ENCODE peak calls at places on chromosomes 1 and 21, in ten cellular contexts. P is neural crest cell, O is Peyer's patch, A is nephron progenitor cell, W is progenitor cell of endocrine pancreas, V is GM23338, X is uterus, N is GM20000, D is adrenal gland, B is lower leg skin. J is an unnamed sample.

GRCh38 chr1:110155878-110156522 is 5.7 kb downstream of the SLC6A17 start:
- DNase-seq in P (peak), O (peak), A (peak), W (peak), V (peak), X (peak), N (peak), D (peak), B (no peak), J (peak)

GRCh38 chr1:48208251-48208650 is 14.3 kb upstream of the SLC5A9 start:
- DNase-seq in P (no peak), O (no peak), A (no peak), W (no peak), V (peak), X (no peak), N (no peak), D (no peak), B (no peak), J (no peak)

GRCh38 chr1:59298178-59298583 is 1.3 kb downstream of the FGGY start:
- DNase-seq in P (no peak), O (no peak), A (no peak), W (no peak), V (no peak), X (peak), N (no peak), D (no peak), B (peak), J (no peak)

GRCh38 chr1:227192163-227192562 is 126.1 kb downstream of the CDC42BPA start:
- DNase-seq in P (no peak), O (no peak), A (no peak), W (no peak), V (peak), X (peak), N (peak), D (peak), B (peak), J (no peak)

GRCh38 chr1:233240839-233241682 is 54.5 kb downstream of the PCNX2 start:
- DNase-seq in P (peak), O (peak), A (peak), W (peak), V (peak), X (peak), N (peak), D (peak), B (peak), J (no peak)

GRCh38 chr1:39102537-39103320 is 76.6 kb downstream of the NDUFS5 start:
- DNase-seq in P (peak), O (no peak), A (peak), W (no peak), V (peak), X (no peak), N (peak), D (peak), B (peak), J (no peak)

GRCh38 chr1:201302168-201302896 is 19.0 kb downstream of the PKP1 start:
- DNase-seq in P (no peak), O (no peak), A (no peak), W (no peak), V (no peak), X (no peak), N (no peak), D (no peak), B (peak), J (no peak)

GRCh38 chr1:32454726-32455125 is 10.1 kb upstream of the ZBTB8B start:
- DNase-seq in P (no peak), O (no peak), A (no peak), W (no peak), V (no peak), X (no peak), N (no peak), D (peak), B (no peak), J (no peak)

GRCh38 chr1:157140068-157140588 is 1.9 kb upstream of the ETV3 start:
- DNase-seq in P (no peak), O (no peak), A (no peak), W (no peak), V (peak), X (no peak), N (no peak), D (no peak), B (no peak), J (no peak)

GRCh38 chr1:205577874-205578658 is 53.7 kb downstream of the ELK4 start:
- DNase-seq in P (no peak), O (no peak), A (no peak), W (no peak), V (no peak), X (no peak), N (no peak), D (no peak), B (no peak), J (peak)

GRCh38 chr1:10626781-10627410 is 152.1 kb downstream of the PEX14 start:
- DNase-seq in P (no peak), O (no peak), A (no peak), W (no peak), V (no peak), X (peak), N (no peak), D (no peak), B (no peak), J (no peak)

GRCh38 chr1:52674497-52675384 is 23.4 kb downstream of the COA7 start:
- DNase-seq in P (no peak), O (no peak), A (no peak), W (no peak), V (peak), X (no peak), N (no peak), D (no peak), B (no peak), J (no peak)

GRCh38 chr1:211511947-211512346 is 20.0 kb upstream of the RD3 start:
- DNase-seq in P (no peak), O (no peak), A (no peak), W (no peak), V (no peak), X (no peak), N (no peak), D (no peak), B (no peak), J (no peak)

GRCh38 chr1:24830680-24831272 is 85.5 kb downstream of the CLIC4 start:
- DNase-seq in P (no peak), O (no peak), A (no peak), W (no peak), V (peak), X (no peak), N (peak), D (no peak), B (no peak), J (no peak)

GRCh38 chr1:112522621-112523020 is 13.9 kb downstream of the WNT2B start:
- DNase-seq in P (no peak), O (no peak), A (no peak), W (no peak), V (no peak), X (no peak), N (no peak), D (no peak), B (no peak), J (no peak)

GRCh38 chr1:158951956-158952355 is 20.6 kb downstream of the PYHIN1 start:
- DNase-seq in P (no peak), O (no peak), A (no peak), W (no peak), V (no peak), X (no peak), N (peak), D (no peak), B (no peak), J (no peak)

GRCh38 chr1:205925730-205926129 is 17.5 kb downstream of the SLC26A9 start:
- DNase-seq in P (no peak), O (no peak), A (no peak), W (no peak), V (no peak), X (peak), N (no peak), D (no peak), B (no peak), J (no peak)

GRCh38 chr1:158998781-158999161 is 10.9 kb upstream of the IFI16 start:
- DNase-seq in P (peak), O (peak), A (peak), W (no peak), V (peak), X (peak), N (peak), D (peak), B (peak), J (no peak)

GRCh38 chr1:204080163-204080903 is 7.4 kb downstream of the SOX13 start:
- DNase-seq in P (no peak), O (peak), A (peak), W (peak), V (peak), X (peak), N (no peak), D (peak), B (peak), J (no peak)

GRCh38 chr1:24091971-24092482 is 19.9 kb downstream of the MYOM3 start:
- DNase-seq in P (no peak), O (peak), A (no peak), W (no peak), V (no peak), X (no peak), N (no peak), D (no peak), B (no peak), J (no peak)

GRCh38 chr1:52139817-52140540 is 1.9 kb upstream of the ZFYVE9 start:
- DNase-seq in P (no peak), O (no peak), A (no peak), W (no peak), V (no peak), X (no peak), N (peak), D (no peak), B (peak), J (no peak)

GRCh38 chr1:169475806-169476205 is 9.9 kb downstream of the SLC19A2 start:
- DNase-seq in P (no peak), O (no peak), A (no peak), W (no peak), V (no peak), X (no peak), N (no peak), D (no peak), B (no peak), J (no peak)

GRCh38 chr1:14117700-14118099 is 417.7 kb downstream of the PRDM2 start:
- DNase-seq in P (no peak), O (no peak), A (no peak), W (no peak), V (no peak), X (no peak), N (no peak), D (no peak), B (no peak), J (no peak)

GRCh38 chr1:243726792-243727502 is 123.1 kb downstream of the AKT3 start:
- DNase-seq in P (no peak), O (no peak), A (no peak), W (no peak), V (no peak), X (no peak), N (no peak), D (no peak), B (no peak), J (no peak)

GRCh38 chr1:153531638-153532037 is 4.2 kb downstream of the S100A6 start:
- DNase-seq in P (no peak), O (no peak), A (no peak), W (no peak), V (no peak), X (no peak), N (no peak), D (no peak), B (no peak), J (no peak)

GRCh38 chr1:97334454-97334853 is 586.4 kb downstream of the DPYD start:
- DNase-seq in P (no peak), O (no peak), A (no peak), W (no peak), V (no peak), X (no peak), N (no peak), D (no peak), B (no peak), J (no peak)

GRCh38 chr1:69567847-69568434 is at the start of gene LRRC7:
- DNase-seq in P (peak), O (peak), A (peak), W (peak), V (peak), X (no peak), N (peak), D (no peak), B (no peak), J (no peak)

GRCh38 chr1:243818978-243819377 is 31.1 kb downstream of the AKT3 start:
- DNase-seq in P (no peak), O (no peak), A (no peak), W (no peak), V (no peak), X (no peak), N (no peak), D (no peak), B (no peak), J (no peak)

GRCh38 chr21:27333091-27333490 is 366.2 kb upstream of the ADAMTS5 start:
- DNase-seq in P (no peak), O (no peak), A (no peak), W (no peak), V (no peak), X (no peak), N (no peak), D (no peak), B (no peak), J (no peak)

GRCh38 chr1:235067396-235068154 is 61.1 kb downstream of the TOMM20 start:
- DNase-seq in P (no peak), O (peak), A (no peak), W (no peak), V (no peak), X (peak), N (no peak), D (peak), B (peak), J (no peak)

GRCh38 chr1:81679972-81680371 is 120.8 kb upstream of the ADGRL2 start:
- DNase-seq in P (peak), O (no peak), A (peak), W (no peak), V (peak), X (no peak), N (no peak), D (no peak), B (no peak), J (no peak)

GRCh38 chr1:36650200-36651065 is 167.7 kb upstream of the CSF3R start:
- DNase-seq in P (peak), O (peak), A (peak), W (peak), V (peak), X (peak), N (peak), D (peak), B (peak), J (peak)

GRCh38 chr21:44971672-44971995 is 31.8 kb downstream of the SLX9 start:
- DNase-seq in P (no peak), O (no peak), A (no peak), W (no peak), V (no peak), X (no peak), N (no peak), D (no peak), B (no peak), J (no peak)

GRCh38 chr1:178541829-178542553 is 29.1 kb downstream of the TEX35 start:
- DNase-seq in P (peak), O (peak), A (peak), W (peak), V (peak), X (peak), N (peak), D (peak), B (no peak), J (no peak)

GRCh38 chr1:176705585-176705984 is 242.6 kb downstream of the PAPPA2 start:
- DNase-seq in P (no peak), O (no peak), A (no peak), W (no peak), V (peak), X (no peak), N (no peak), D (no peak), B (no peak), J (no peak)
- TF ChIP-seq CTCF in P (no peak), O (no peak), A (no peak), W (no peak), V (peak), X (no peak), N (no peak), D (no peak), B (no peak), J (no peak)

GRCh38 chr1:226100436-226101347 is 38.2 kb downstream of the H3-3A start:
- DNase-seq in P (no peak), O (no peak), A (peak), W (no peak), V (peak), X (no peak), N (peak), D (no peak), B (no peak), J (no peak)
- TF ChIP-seq CTCF in P (no peak), O (no peak), A (no peak), W (peak), V (no peak), X (no peak), N (no peak), D (peak), B (no peak), J (no peak)

DNA sequence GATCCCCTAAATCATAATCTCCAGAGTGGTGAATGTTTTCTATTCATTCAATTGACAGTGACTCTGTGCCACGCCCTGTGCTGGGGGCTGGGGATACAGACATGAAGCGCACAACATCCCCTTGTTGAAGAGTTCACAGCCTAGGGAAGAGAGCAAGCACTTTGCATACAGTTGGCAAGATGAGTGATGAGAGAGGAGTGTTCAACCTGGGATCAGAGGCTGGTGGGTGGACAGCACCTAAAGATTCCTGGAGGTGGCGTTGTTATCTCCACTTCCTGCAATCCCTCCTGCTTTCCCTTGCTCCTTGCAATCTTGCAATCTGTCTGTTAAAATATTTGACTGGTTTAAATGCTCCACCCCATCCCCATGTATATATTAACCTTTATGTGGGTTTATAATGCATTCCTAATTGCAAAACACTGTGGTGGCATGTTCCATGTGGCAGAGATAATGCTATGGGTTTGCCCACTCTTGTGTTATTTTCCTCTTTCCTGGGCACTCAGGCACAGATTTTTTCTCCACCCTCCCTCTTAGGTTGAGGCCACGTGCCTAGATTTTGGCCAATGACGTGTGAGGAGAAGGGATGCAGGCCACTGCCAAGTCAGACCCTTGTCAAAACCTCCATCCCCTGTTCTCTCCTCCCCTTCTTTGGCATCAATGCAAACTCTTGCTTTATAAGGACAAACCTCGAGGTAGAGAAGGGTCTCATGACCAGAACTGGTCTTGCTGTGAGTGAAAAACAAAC is 36.2 kb upstream of the GADD45A start:
- DNase-seq in P (no peak), O (no peak), A (no peak), W (no peak), V (peak), X (no peak), N (no peak), D (no peak), B (no peak), J (no peak)
- TF ChIP-seq CTCF in P (no peak), O (no peak), A (no peak), W (no peak), V (peak), X (no peak), N (no peak), D (no peak), B (no peak), J (no peak)

GRCh38 chr1:19375621-19376020 is 63.5 kb downstream of the SLC66A1 start:
- DNase-seq in P (no peak), O (no peak), A (no peak), W (no peak), V (no peak), X (no peak), N (no peak), D (no peak), B (no peak), J (no peak)

GRCh38 chr1:19374926-19375325 is 62.8 kb downstream of the SLC66A1 start:
- DNase-seq in P (no peak), O (no peak), A (no peak), W (no peak), V (no peak), X (no peak), N (no peak), D (no peak), B (no peak), J (no peak)

GRCh38 chr1:19372602-19373001 is 60.5 kb downstream of the SLC66A1 start:
- DNase-seq in P (no peak), O (no peak), A (no peak), W (no peak), V (no peak), X (peak), N (no peak), D (no peak), B (no peak), J (no peak)

GRCh38 chr1:19373206-19374126 is 61.3 kb downstream of the SLC66A1 start:
- DNase-seq in P (no peak), O (no peak), A (no peak), W (no peak), V (no peak), X (peak), N (no peak), D (no peak), B (no peak), J (no peak)

DNA sequence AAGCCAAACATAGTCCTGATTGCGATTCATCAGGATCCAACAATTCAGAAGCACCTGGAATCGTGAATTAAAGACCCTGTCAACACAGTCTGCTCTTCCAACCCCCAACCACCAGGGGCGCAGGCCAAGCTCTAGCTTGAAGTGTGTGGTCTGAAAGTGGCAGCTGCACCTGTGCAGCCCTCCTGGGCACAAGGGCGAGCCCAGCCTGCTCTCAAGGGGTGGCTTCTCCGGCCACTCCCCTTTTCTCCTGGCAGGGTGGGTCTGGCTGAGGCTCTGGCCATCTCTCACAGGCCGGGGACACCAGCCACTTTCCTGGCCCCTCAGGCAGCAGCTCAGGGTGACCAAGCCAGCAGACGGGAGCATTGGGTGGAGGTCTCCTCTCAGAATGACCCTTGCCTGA is 62.3 kb downstream of the SLC66A1 start:
- DNase-seq in P (peak), O (no peak), A (peak), W (peak), V (peak), X (no peak), N (peak), D (no peak), B (no peak), J (no peak)
- TF ChIP-seq CTCF in P (peak), O (no peak), A (peak), W (peak), V (peak), X (no peak), N (peak), D (no peak), B (no peak), J (no peak)

GRCh38 chr1:55063562-55063942 is 24.2 kb downstream of the PCSK9 start:
- DNase-seq in P (no peak), O (no peak), A (no peak), W (no peak), V (no peak), X (no peak), N (no peak), D (no peak), B (no peak), J (no peak)

GRCh38 chr1:55062801-55063561 is 23.6 kb downstream of the PCSK9 start:
- DNase-seq in P (no peak), O (no peak), A (no peak), W (no peak), V (no peak), X (no peak), N (no peak), D (no peak), B (no peak), J (no peak)

GRCh38 chr1:55065649-55066048 is 26.3 kb downstream of the PCSK9 start:
- DNase-seq in P (no peak), O (no peak), A (no peak), W (no peak), V (no peak), X (no peak), N (no peak), D (no peak), B (no peak), J (no peak)

GRCh38 chr1:55064861-55065263 is 25.5 kb downstream of the PCSK9 start:
- DNase-seq in P (no peak), O (no peak), A (no peak), W (no peak), V (no peak), X (no peak), N (no peak), D (no peak), B (no peak), J (no peak)

GRCh38 chr1:55064071-55064581 is 24.8 kb downstream of the PCSK9 start:
- DNase-seq in P (no peak), O (no peak), A (no peak), W (no peak), V (peak), X (no peak), N (peak), D (no peak), B (no peak), J (no peak)
- TF ChIP-seq CTCF in P (peak), O (no peak), A (peak), W (peak), V (peak), X (no peak), N (peak), D (no peak), B (no peak), J (no peak)